ENCODE peak calls at places on chromosome 7, in nine cellular contexts. One of them, this sample, is unnamed.
A peak's percentile ranks its signal among the peaks of the same experiment; 100 is the strongest.

GRCh38 chr7:5470721-5471311 is 47.2 kb upstream of the TNRC18 start:
- DNase-seq in psoas muscle: no peak
- DNase-seq in left lung: no peak
- DNase-seq in body of pancreas: no peak
- DNase-seq in suprapubic skin: no peak
- DNase-seq in ovary: peak; percentile 63
- DNase-seq in iPS DF 6.9: no peak
- DNase-seq in uterus: peak; percentile 69
- DNase-seq in ascending aorta: no peak
- DNase-seq in this sample: no peak

GRCh38 chr7:101255841-101256240 is 11.0 kb upstream of the FIS1 start:
- DNase-seq in psoas muscle: no peak
- DNase-seq in uterus: no peak
- DNase-seq in ascending aorta: no peak
- DNase-seq in suprapubic skin: no peak
- DNase-seq in iPS DF 6.9: no peak
- DNase-seq in ovary: no peak
- DNase-seq in left lung: no peak
- DNase-seq in body of pancreas: no peak
- DNase-seq in this sample: no peak

GRCh38 chr7:157320607-157320979 is 16.2 kb upstream of the DNAJB6 start:
- DNase-seq in left lung: no peak
- DNase-seq in iPS DF 6.9: no peak
- DNase-seq in ovary: no peak
- DNase-seq in psoas muscle: peak; percentile 67
- DNase-seq in body of pancreas: no peak
- DNase-seq in suprapubic skin: no peak
- DNase-seq in uterus: no peak
- DNase-seq in ascending aorta: no peak
- DNase-seq in this sample: no peak

GRCh38 chr7:29987821-29988317 is 1.7 kb downstream of the SCRN1 start:
- DNase-seq in psoas muscle: no peak
- DNase-seq in ascending aorta: no peak
- DNase-seq in ovary: no peak
- DNase-seq in body of pancreas: peak; percentile 45
- DNase-seq in uterus: peak; percentile 22
- DNase-seq in iPS DF 6.9: no peak
- DNase-seq in left lung: no peak
- DNase-seq in suprapubic skin: no peak
- DNase-seq in this sample: no peak

GRCh38 chr7:2966466-2967078 is 77.1 kb downstream of the CARD11 start:
- DNase-seq in iPS DF 6.9: no peak
- DNase-seq in psoas muscle: no peak
- DNase-seq in ovary: no peak
- DNase-seq in suprapubic skin: peak; percentile 24
- DNase-seq in body of pancreas: no peak
- DNase-seq in left lung: peak; percentile 22
- DNase-seq in ascending aorta: no peak
- DNase-seq in uterus: no peak
- DNase-seq in this sample: no peak

GRCh38 chr7:25032774-25033743 is 53.1 kb upstream of the OSBPL3 start:
- DNase-seq in ovary: no peak
- DNase-seq in body of pancreas: no peak
- DNase-seq in left lung: no peak
- DNase-seq in uterus: no peak
- DNase-seq in iPS DF 6.9: no peak
- DNase-seq in psoas muscle: no peak
- DNase-seq in suprapubic skin: no peak
- DNase-seq in ascending aorta: no peak
- DNase-seq in this sample: no peak

GRCh38 chr7:27897441-27897847 is 157.5 kb downstream of the TAX1BP1 start:
- DNase-seq in psoas muscle: no peak
- DNase-seq in uterus: no peak
- DNase-seq in ascending aorta: no peak
- DNase-seq in left lung: peak; percentile 37
- DNase-seq in ovary: no peak
- DNase-seq in suprapubic skin: no peak
- DNase-seq in body of pancreas: peak; percentile 23
- DNase-seq in iPS DF 6.9: no peak
- DNase-seq in this sample: no peak

GRCh38 chr7:4694653-4695335 is 12.7 kb downstream of the FOXK1 start:
- DNase-seq in psoas muscle: peak; percentile 83
- DNase-seq in suprapubic skin: peak; percentile 81
- DNase-seq in iPS DF 6.9: no peak
- DNase-seq in uterus: peak; percentile 84
- DNase-seq in left lung: peak; percentile 50
- DNase-seq in body of pancreas: no peak
- DNase-seq in ascending aorta: no peak
- DNase-seq in ovary: peak; percentile 85
- DNase-seq in this sample: peak; percentile 94

GRCh38 chr7:107255602-107256001 is 86.8 kb downstream of the HBP1 start:
- DNase-seq in iPS DF 6.9: no peak
- DNase-seq in suprapubic skin: no peak
- DNase-seq in left lung: no peak
- DNase-seq in ascending aorta: no peak
- DNase-seq in psoas muscle: no peak
- DNase-seq in uterus: no peak
- DNase-seq in ovary: no peak
- DNase-seq in body of pancreas: no peak
- DNase-seq in this sample: no peak

GRCh38 chr7:38558786-38559185 is 72.4 kb downstream of the AMPH start:
- DNase-seq in ovary: no peak
- DNase-seq in suprapubic skin: no peak
- DNase-seq in left lung: no peak
- DNase-seq in uterus: no peak
- DNase-seq in ascending aorta: no peak
- DNase-seq in iPS DF 6.9: no peak
- DNase-seq in psoas muscle: no peak
- DNase-seq in body of pancreas: no peak
- DNase-seq in this sample: no peak

GRCh38 chr7:5667391-5667790 is 114.1 kb downstream of the RNF216 start:
- DNase-seq in iPS DF 6.9: no peak
- DNase-seq in suprapubic skin: no peak
- DNase-seq in ovary: no peak
- DNase-seq in left lung: no peak
- DNase-seq in body of pancreas: no peak
- DNase-seq in ascending aorta: no peak
- DNase-seq in psoas muscle: no peak
- DNase-seq in uterus: no peak
- DNase-seq in this sample: no peak

GRCh38 chr7:7570584-7570983 is 3.9 kb downstream of the MIOS start:
- DNase-seq in uterus: no peak
- DNase-seq in iPS DF 6.9: no peak
- DNase-seq in body of pancreas: peak; percentile 59
- DNase-seq in ascending aorta: no peak
- DNase-seq in left lung: no peak
- DNase-seq in ovary: no peak
- DNase-seq in suprapubic skin: no peak
- DNase-seq in psoas muscle: no peak
- DNase-seq in this sample: no peak

GRCh38 chr7:38367301-38367700 is 93.9 kb upstream of the TARP start:
- DNase-seq in psoas muscle: no peak
- DNase-seq in uterus: no peak
- DNase-seq in suprapubic skin: no peak
- DNase-seq in left lung: no peak
- DNase-seq in ovary: no peak
- DNase-seq in iPS DF 6.9: no peak
- DNase-seq in ascending aorta: no peak
- DNase-seq in body of pancreas: no peak
- DNase-seq in this sample: no peak

GRCh38 chr7:47085491-47086275 is 496.2 kb downstream of the TNS3 start:
- DNase-seq in uterus: no peak
- DNase-seq in suprapubic skin: no peak
- DNase-seq in ovary: no peak
- DNase-seq in body of pancreas: no peak
- DNase-seq in left lung: no peak
- DNase-seq in psoas muscle: no peak
- DNase-seq in ascending aorta: no peak
- DNase-seq in iPS DF 6.9: no peak
- DNase-seq in this sample: peak; percentile 47

GRCh38 chr7:156079156-156079555 is 266.9 kb upstream of the SHH start:
- DNase-seq in psoas muscle: no peak
- DNase-seq in iPS DF 6.9: no peak
- DNase-seq in left lung: no peak
- DNase-seq in body of pancreas: no peak
- DNase-seq in ovary: no peak
- DNase-seq in ascending aorta: no peak
- DNase-seq in suprapubic skin: no peak
- DNase-seq in uterus: no peak
- DNase-seq in this sample: no peak

GRCh38 chr7:5282464-5283316 is at the start of gene SLC29A4:
- DNase-seq in psoas muscle: peak; percentile 67
- DNase-seq in ascending aorta: no peak
- DNase-seq in uterus: peak; percentile 40
- DNase-seq in left lung: peak; percentile 60
- DNase-seq in ovary: peak; percentile 38
- DNase-seq in body of pancreas: peak; percentile 61
- DNase-seq in iPS DF 6.9: no peak
- DNase-seq in suprapubic skin: no peak
- DNase-seq in this sample: no peak

GRCh38 chr7:145696071-145696470 is 420.5 kb upstream of the CNTNAP2 start:
- DNase-seq in suprapubic skin: no peak
- DNase-seq in ascending aorta: no peak
- DNase-seq in left lung: no peak
- DNase-seq in psoas muscle: no peak
- DNase-seq in body of pancreas: no peak
- DNase-seq in uterus: no peak
- DNase-seq in ovary: no peak
- DNase-seq in iPS DF 6.9: no peak
- DNase-seq in this sample: no peak
- H3K9me3 ChIP-seq in suprapubic skin: no peaks in the 10 kb centered on the region
- H3K9me3 ChIP-seq in ascending aorta: no peaks in the 10 kb centered on the region
- H3K9me3 ChIP-seq in left lung: peaks cover 3% of the 10 kb centered on the region
- H3K9me3 ChIP-seq in psoas muscle: no peaks in the 10 kb centered on the region
- H3K9me3 ChIP-seq in body of pancreas: no peaks in the 10 kb centered on the region
- H3K9me3 ChIP-seq in uterus: no peaks in the 10 kb centered on the region
- H3K9me3 ChIP-seq in ovary: no peaks in the 10 kb centered on the region
- H3K9me3 ChIP-seq in iPS DF 6.9: no peaks in the 10 kb centered on the region
- H3K9me3 ChIP-seq in this sample: no peaks in the 10 kb centered on the region

GRCh38 chr7:94849636-94850208 is 57.7 kb upstream of the PPP1R9A start:
- DNase-seq in iPS DF 6.9: no peak
- DNase-seq in psoas muscle: no peak
- DNase-seq in ovary: no peak
- DNase-seq in ascending aorta: no peak
- DNase-seq in body of pancreas: no peak
- DNase-seq in suprapubic skin: no peak
- DNase-seq in left lung: no peak
- DNase-seq in uterus: no peak
- DNase-seq in this sample: no peak
- H3K4me3 ChIP-seq in iPS DF 6.9: no peak overlapping the region
- H3K4me3 ChIP-seq in psoas muscle: no peak overlapping the region
- H3K4me3 ChIP-seq in ovary: no peak overlapping the region
- H3K4me3 ChIP-seq in ascending aorta: no peak overlapping the region
- H3K4me3 ChIP-seq in body of pancreas: no peak overlapping the region
- H3K4me3 ChIP-seq in suprapubic skin: no peak overlapping the region
- H3K4me3 ChIP-seq in left lung: no peak overlapping the region
- H3K4me3 ChIP-seq in uterus: no peak overlapping the region
- H3K4me3 ChIP-seq in this sample: no peak overlapping the region

GRCh38 chr7:13309535-13309934 is 622.1 kb downstream of the ARL4A start:
- DNase-seq in iPS DF 6.9: no peak
- DNase-seq in body of pancreas: no peak
- DNase-seq in ovary: no peak
- DNase-seq in uterus: no peak
- DNase-seq in suprapubic skin: no peak
- DNase-seq in ascending aorta: no peak
- DNase-seq in left lung: no peak
- DNase-seq in psoas muscle: no peak
- DNase-seq in this sample: no peak
- H3K9me3 ChIP-seq in iPS DF 6.9: peaks cover 1% of the 10 kb centered on the region
- H3K9me3 ChIP-seq in body of pancreas: no peaks in the 10 kb centered on the region
- H3K9me3 ChIP-seq in ovary: no peaks in the 10 kb centered on the region
- H3K9me3 ChIP-seq in uterus: no peaks in the 10 kb centered on the region
- H3K9me3 ChIP-seq in suprapubic skin: no peaks in the 10 kb centered on the region
- H3K9me3 ChIP-seq in ascending aorta: no peaks in the 10 kb centered on the region
- H3K9me3 ChIP-seq in left lung: peaks cover 9% of the 10 kb centered on the region
- H3K9me3 ChIP-seq in psoas muscle: no peaks in the 10 kb centered on the region
- H3K9me3 ChIP-seq in this sample: no peaks in the 10 kb centered on the region

GRCh38 chr7:66418537-66418936 is 210.1 kb upstream of the KCTD7 start:
- DNase-seq in psoas muscle: no peak
- DNase-seq in body of pancreas: no peak
- DNase-seq in iPS DF 6.9: no peak
- DNase-seq in ascending aorta: no peak
- DNase-seq in uterus: no peak
- DNase-seq in ovary: no peak
- DNase-seq in suprapubic skin: no peak
- DNase-seq in left lung: no peak
- DNase-seq in this sample: no peak

GRCh38 chr7:66419210-66419609 is 209.5 kb upstream of the KCTD7 start:
- DNase-seq in left lung: no peak
- DNase-seq in psoas muscle: no peak
- DNase-seq in ovary: no peak
- DNase-seq in body of pancreas: no peak
- DNase-seq in suprapubic skin: no peak
- DNase-seq in ascending aorta: no peak
- DNase-seq in uterus: no peak
- DNase-seq in iPS DF 6.9: no peak
- DNase-seq in this sample: no peak

GRCh38 chr7:66409493-66409892 is 204.4 kb downstream of the TPST1 start:
- DNase-seq in uterus: no peak
- DNase-seq in ovary: no peak
- DNase-seq in iPS DF 6.9: no peak
- DNase-seq in left lung: no peak
- DNase-seq in psoas muscle: no peak
- DNase-seq in suprapubic skin: no peak
- DNase-seq in body of pancreas: no peak
- DNase-seq in ascending aorta: no peak
- DNase-seq in this sample: no peak

GRCh38 chr7:66415659-66416265 is 210.6 kb downstream of the TPST1 start:
- DNase-seq in suprapubic skin: no peak
- DNase-seq in iPS DF 6.9: no peak
- DNase-seq in ascending aorta: no peak
- DNase-seq in body of pancreas: no peak
- DNase-seq in ovary: no peak
- DNase-seq in uterus: no peak
- DNase-seq in psoas muscle: no peak
- DNase-seq in left lung: no peak
- DNase-seq in this sample: no peak

DNA sequence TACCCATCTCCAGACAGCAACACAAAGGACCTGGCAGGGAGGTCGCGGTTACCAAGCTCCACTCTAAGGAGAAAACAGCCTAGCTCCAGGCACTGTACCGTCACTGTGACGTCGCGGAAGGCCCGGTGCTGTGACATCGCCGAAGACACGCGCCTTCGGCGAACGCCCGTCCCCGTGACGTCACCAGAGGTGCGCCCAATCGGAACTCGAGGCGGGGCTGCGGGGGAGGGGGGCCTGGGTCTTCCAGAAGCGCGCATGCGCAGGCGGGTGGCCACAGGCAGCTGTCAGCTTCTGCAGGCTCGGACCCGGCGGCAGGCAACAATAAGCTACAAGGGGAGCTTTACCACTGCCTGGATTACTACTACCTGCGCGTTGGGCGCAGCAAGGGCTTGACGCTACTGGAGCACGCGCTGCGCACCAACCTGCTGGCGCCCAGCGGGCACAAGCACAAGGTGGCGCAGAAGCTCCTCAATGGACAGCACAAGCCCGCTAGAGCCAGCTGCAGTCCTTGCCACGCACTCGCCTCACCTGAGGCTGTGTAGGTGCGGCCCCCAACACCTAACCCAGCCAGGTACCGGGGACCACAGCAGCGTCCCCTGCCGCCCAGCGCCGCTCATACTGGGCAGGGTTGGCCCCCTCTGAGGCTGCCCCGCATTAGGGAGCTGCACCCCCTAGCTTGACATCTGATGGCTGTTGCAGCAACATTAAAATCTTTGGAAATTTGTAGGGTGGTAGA is 208.4 kb downstream of the TPST1 start:
- DNase-seq in iPS DF 6.9: peak; percentile 74
- DNase-seq in ascending aorta: peak; percentile 33
- DNase-seq in body of pancreas: peak; percentile 92
- DNase-seq in ovary: peak; percentile 93
- DNase-seq in suprapubic skin: peak; percentile 78
- DNase-seq in left lung: peak; percentile 88
- DNase-seq in psoas muscle: peak; percentile 90
- DNase-seq in uterus: peak; percentile 72
- DNase-seq in this sample: peak; percentile 92
- H3K4me3 ChIP-seq in iPS DF 6.9: peak overlapping the region; percentile 17
- H3K4me3 ChIP-seq in ascending aorta: peak overlapping the region; percentile 72
- H3K4me3 ChIP-seq in body of pancreas: peak overlapping the region; percentile 34
- H3K4me3 ChIP-seq in ovary: peak overlapping the region; percentile 42
- H3K4me3 ChIP-seq in suprapubic skin: peak overlapping the region; percentile 47
- H3K4me3 ChIP-seq in left lung: peak overlapping the region; percentile 50
- H3K4me3 ChIP-seq in psoas muscle: peak overlapping the region; percentile 75
- H3K4me3 ChIP-seq in uterus: peak overlapping the region; percentile 33
- H3K4me3 ChIP-seq in this sample: peak overlapping the region; percentile 60